ENCODE peak calls at places on chromosomes 6 and 20, in ten cellular contexts. T is HepG2, K is lower leg skin, U is heart left ventricle, V is breast epithelium, I is endothelial cell of umbilical vein, H is IMR-90, E is A549, R is adrenal gland, W is gastrocnemius medialis. C is an unnamed sample.

GRCh38 chr6:1242439-1242838 is 69.5 kb upstream of the FOXQ1 start:
- DNase-seq in T (no peak), K (no peak), U (no peak), V (no peak), I (no peak), H (peak), E (no peak), R (no peak), W (no peak), C (no peak)

GRCh38 chr6:14365393-14365792 is 247.8 kb downstream of the CD83 start:
- DNase-seq in T (no peak), K (no peak), U (no peak), V (no peak), I (no peak), H (peak), E (no peak), R (no peak), W (no peak), C (no peak)

GRCh38 chr6:34247481-34248197 is 1.2 kb downstream of the SMIM29 start:
- DNase-seq in T (no peak), K (no peak), U (no peak), V (no peak), I (no peak), H (no peak), E (no peak), R (no peak), W (no peak), C (no peak)

GRCh38 chr6:169864148-169865030 is 113.0 kb downstream of the ERMARD start:
- DNase-seq in T (no peak), K (peak), U (no peak), V (no peak), I (no peak), H (no peak), E (no peak), R (peak), W (no peak), C (no peak)

GRCh38 chr6:150016324-150017185 is 8.8 kb downstream of the RAET1L start:
- DNase-seq in T (peak), K (peak), U (peak), V (no peak), I (peak), H (peak), E (peak), R (peak), W (peak), C (peak)

GRCh38 chr6:46410330-46410953 is 80.8 kb downstream of the RCAN2 start:
- DNase-seq in T (peak), K (no peak), U (no peak), V (no peak), I (peak), H (peak), E (no peak), R (peak), W (no peak), C (peak)

GRCh38 chr20:854601-855000 is 21.1 kb downstream of the FAM110A start:
- DNase-seq in T (no peak), K (no peak), U (no peak), V (no peak), I (no peak), H (no peak), E (no peak), R (no peak), W (no peak), C (no peak)

GRCh38 chr20:62496525-62497218 is 20.9 kb upstream of the GATA5 start:
- DNase-seq in T (no peak), K (no peak), U (no peak), V (no peak), I (no peak), H (no peak), E (no peak), R (no peak), W (no peak), C (peak)

GRCh38 chr6:56938634-56939294 is 16.1 kb upstream of the BEND6 start:
- DNase-seq in T (peak), K (no peak), U (peak), V (no peak), I (peak), H (peak), E (peak), R (peak), W (no peak), C (no peak)

GRCh38 chr6:710601-711571 is 17.9 kb upstream of the EXOC2 start:
- DNase-seq in T (no peak), K (peak), U (peak), V (peak), I (peak), H (peak), E (peak), R (peak), W (no peak), C (peak)

GRCh38 chr6:12208190-12208589 is 82.0 kb upstream of the EDN1 start:
- DNase-seq in T (no peak), K (no peak), U (peak), V (no peak), I (peak), H (peak), E (no peak), R (peak), W (peak), C (peak)

GRCh38 chr20:53773792-53774371 is 180.2 kb upstream of the ZNF217 start:
- DNase-seq in T (peak), K (no peak), U (no peak), V (no peak), I (peak), H (peak), E (peak), R (no peak), W (no peak), C (no peak)

GRCh38 chr20:62800314-62801259 is 4.0 kb upstream of the OGFR start:
- DNase-seq in T (no peak), K (no peak), U (no peak), V (no peak), I (no peak), H (no peak), E (no peak), R (no peak), W (no peak), C (no peak)

GRCh38 chr6:101458341-101458740 is 64.8 kb downstream of the GRIK2 start:
- DNase-seq in T (no peak), K (no peak), U (no peak), V (no peak), I (no peak), H (peak), E (no peak), R (no peak), W (no peak), C (no peak)

GRCh38 chr20:58135441-58136170 is 92.8 kb downstream of the ANKRD60 start:
- DNase-seq in T (no peak), K (peak), U (no peak), V (peak), I (no peak), H (no peak), E (no peak), R (no peak), W (no peak), C (no peak)

GRCh38 chr6:108365488-108365887 is 70.6 kb downstream of the AFG1L start:
- DNase-seq in T (no peak), K (no peak), U (no peak), V (no peak), I (no peak), H (no peak), E (no peak), R (no peak), W (no peak), C (no peak)

GRCh38 chr6:97813881-97814280 is 530.9 kb upstream of the MMS22L start:
- DNase-seq in T (no peak), K (peak), U (no peak), V (no peak), I (no peak), H (no peak), E (no peak), R (no peak), W (no peak), C (no peak)

GRCh38 chr20:42161228-42161829 is 543.2 kb upstream of the CHD6 start:
- DNase-seq in T (no peak), K (no peak), U (no peak), V (no peak), I (no peak), H (no peak), E (no peak), R (no peak), W (no peak), C (peak)

GRCh38 chr20:57083072-57083471 is 183.4 kb downstream of the BMP7 start:
- DNase-seq in T (no peak), K (no peak), U (no peak), V (no peak), I (no peak), H (no peak), E (no peak), R (no peak), W (no peak), C (no peak)

GRCh38 chr6:53992522-53992921 is 118.7 kb upstream of the MLIP start:
- DNase-seq in T (no peak), K (no peak), U (no peak), V (no peak), I (no peak), H (no peak), E (no peak), R (no peak), W (no peak), C (no peak)

GRCh38 chr6:4805553-4806307 is 29.5 kb downstream of the CDYL start:
- DNase-seq in T (peak), K (no peak), U (peak), V (no peak), I (peak), H (peak), E (peak), R (peak), W (peak), C (peak)

GRCh38 chr6:104226798-104227444 is 632.8 kb downstream of the HACE1 start:
- DNase-seq in T (no peak), K (no peak), U (no peak), V (no peak), I (no peak), H (no peak), E (no peak), R (no peak), W (no peak), C (no peak)

GRCh38 chr6:141486942-141487341 is 645.8 kb upstream of the GJE1 start:
- DNase-seq in T (no peak), K (no peak), U (no peak), V (no peak), I (no peak), H (no peak), E (no peak), R (no peak), W (no peak), C (no peak)

GRCh38 chr6:141483561-141484061 is 649.1 kb upstream of the GJE1 start:
- DNase-seq in T (no peak), K (no peak), U (peak), V (no peak), I (peak), H (peak), E (peak), R (peak), W (no peak), C (no peak)

GRCh38 chr6:141482773-141483172 is 650.0 kb upstream of the GJE1 start:
- DNase-seq in T (no peak), K (no peak), U (no peak), V (no peak), I (no peak), H (peak), E (no peak), R (no peak), W (no peak), C (no peak)

GRCh38 chr6:141488466-141488865 is 644.3 kb upstream of the GJE1 start:
- DNase-seq in T (no peak), K (no peak), U (no peak), V (no peak), I (peak), H (peak), E (no peak), R (no peak), W (no peak), C (no peak)

DNA sequence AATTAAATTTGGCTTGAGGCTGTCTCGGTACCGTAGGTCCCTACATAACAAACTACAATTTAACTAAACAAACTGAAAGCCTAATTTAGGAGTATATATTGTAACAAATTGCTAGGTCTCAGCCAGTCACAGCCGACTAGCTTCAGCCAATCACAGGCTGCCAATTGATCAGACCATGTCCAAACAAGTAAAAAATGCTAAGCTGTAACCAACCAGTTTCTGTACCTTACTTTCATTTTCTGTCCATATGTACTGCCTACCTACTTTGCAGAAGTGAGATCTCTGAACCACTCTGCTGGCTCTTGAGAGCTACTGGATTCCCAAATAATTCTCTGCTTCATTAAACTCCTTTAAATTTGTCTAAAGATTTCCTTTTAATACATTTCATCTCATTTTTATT is 648.0 kb upstream of the GJE1 start:
- DNase-seq in T (peak), K (no peak), U (no peak), V (no peak), I (no peak), H (peak), E (no peak), R (no peak), W (no peak), C (no peak)
- TF ChIP-seq POLR2A in T (no peak), K (no peak), U (no peak), V (no peak), I (no peak), H (no peak), E (no peak), R (no peak), W (no peak), C (no peak)

DNA sequence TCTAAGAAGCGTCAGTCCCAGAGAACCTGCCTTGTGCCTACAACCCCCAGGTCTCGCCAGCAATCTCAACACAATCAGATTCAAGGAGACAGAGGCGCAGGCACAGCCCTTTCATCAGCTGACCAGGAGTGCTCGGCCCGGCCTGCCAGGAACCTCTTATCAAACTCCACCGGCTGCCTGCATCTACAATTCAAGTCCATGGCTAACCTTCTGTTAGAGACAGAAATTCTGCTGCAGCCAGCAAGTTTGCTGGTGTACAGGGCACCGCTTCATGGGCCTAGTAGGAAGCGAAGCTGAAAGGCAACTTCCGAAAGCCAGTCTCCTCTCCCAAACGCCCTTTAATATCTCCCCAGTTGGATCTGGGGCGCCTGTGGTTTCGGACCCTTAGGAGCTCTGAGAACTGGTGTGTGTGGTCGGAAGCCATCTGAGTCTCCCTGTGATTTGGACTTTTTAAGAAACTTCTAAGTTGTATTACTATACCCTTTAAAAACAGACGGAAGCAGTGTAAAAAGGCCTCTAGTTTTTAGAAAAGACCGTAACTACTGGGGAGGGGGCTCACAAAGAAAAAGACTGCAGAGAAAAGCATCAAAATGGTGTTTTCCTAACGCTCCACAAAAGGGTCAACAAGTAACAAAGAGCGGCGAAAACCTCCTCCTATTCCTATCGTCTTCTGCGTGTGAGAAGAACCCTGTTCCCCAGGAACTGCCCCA is 1.7 kb downstream of the EZR start:
- DNase-seq in T (peak), K (peak), U (peak), V (no peak), I (peak), H (peak), E (no peak), R (peak), W (peak), C (peak)
- TF ChIP-seq POLR2A in T (no peak), K (no peak), U (no peak), V (no peak), I (no peak), H (no peak), E (no peak), R (peak), W (no peak), C (peak)

GRCh38 chr6:62090442-62091229 is 195.4 kb downstream of the KHDRBS2 start:
- DNase-seq in T (no peak), K (no peak), U (no peak), V (no peak), I (no peak), H (no peak), E (no peak), R (no peak), W (no peak), C (no peak)
- TF ChIP-seq POLR2A in T (no peak), K (no peak), U (no peak), V (no peak), I (no peak), H (no peak), E (no peak), R (no peak), W (no peak), C (no peak)

DNA sequence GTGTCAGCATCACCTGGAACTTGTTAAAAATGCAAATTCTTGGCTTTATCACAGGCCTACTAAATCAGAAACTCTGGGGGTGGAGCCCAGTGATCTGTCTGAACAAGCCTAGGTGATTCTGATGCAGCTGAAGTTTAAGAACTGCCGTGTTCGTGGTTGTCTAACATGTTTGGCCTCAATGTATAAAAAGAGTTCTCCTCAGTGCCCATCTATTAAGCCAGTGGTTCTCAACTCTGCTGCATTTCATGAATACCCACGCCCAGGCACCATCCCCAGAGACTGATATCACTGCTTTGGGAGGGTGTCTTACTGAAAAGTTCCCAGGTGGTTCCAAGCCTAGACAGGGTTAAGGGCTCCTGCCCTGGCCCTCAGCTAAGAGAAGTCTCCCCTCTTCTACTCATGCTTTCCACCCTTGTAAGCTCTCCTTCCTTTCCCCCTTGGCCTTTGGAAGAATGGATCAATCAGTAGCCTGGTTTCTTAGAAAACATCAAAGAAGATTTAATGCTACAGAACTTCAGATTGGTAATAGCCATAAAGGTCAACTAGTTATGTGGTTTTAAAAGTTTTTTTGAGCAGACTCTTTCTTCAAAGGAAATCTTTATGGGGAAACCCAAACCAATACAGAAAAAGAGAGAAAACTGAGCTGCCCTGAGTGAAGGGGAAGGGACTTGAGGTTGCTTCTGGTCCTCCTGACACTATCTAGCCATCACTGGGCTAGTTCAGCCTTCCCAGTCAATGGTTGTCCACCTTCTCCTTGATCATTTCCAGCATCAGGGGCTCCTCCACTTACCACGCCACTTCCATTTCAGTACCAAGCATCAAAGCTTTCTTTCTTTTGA is 38.9 kb upstream of the TNFAIP3 start:
- DNase-seq in T (no peak), K (no peak), U (no peak), V (no peak), I (no peak), H (no peak), E (no peak), R (no peak), W (no peak), C (no peak)
- TF ChIP-seq POLR2A in T (no peak), K (no peak), U (no peak), V (no peak), I (no peak), H (no peak), E (no peak), R (no peak), W (no peak), C (no peak)

DNA sequence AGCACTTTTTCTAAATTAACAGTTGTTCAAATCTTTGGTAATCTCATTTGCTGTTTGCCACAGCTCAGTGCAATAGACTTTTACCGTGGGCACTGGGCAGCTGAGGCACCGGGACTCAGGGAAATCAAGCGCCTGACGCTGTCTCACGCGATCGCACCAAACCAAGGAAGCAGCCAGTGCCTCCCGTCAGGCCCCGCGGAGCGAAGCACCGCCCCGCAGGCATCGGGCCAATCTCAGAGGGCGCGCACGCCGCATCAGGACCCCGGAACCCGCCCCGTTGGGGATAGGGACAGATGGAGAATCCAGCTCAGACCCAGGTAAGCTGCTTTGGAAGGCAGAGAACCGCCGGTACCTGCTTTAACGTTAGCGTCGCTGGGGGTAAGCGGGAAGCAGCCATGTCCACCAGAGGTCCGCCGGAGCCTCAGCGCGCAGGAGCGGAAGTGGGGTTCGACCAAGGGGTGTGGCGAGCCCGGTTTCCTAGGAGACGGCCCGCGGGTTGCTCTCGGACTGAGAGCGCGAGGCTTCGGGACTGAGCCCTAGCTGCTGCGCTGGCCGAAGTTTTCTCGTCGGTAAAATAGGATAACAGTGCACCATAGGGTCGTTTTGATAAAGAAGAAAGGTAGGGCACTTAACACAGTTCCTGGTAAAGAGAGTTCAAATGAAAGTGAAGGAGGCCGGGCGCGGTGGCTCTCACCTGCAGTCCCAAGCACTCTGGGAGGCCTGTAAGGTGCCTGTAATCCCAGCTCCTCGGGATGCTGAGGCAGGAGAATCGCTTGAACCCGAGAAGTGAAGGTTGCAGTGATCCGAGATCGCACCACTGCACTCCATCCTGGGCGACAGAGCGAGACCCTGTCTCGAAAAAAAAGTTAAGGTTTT is at the start of gene LYRM2:
- DNase-seq in T (peak), K (peak), U (peak), V (peak), I (peak), H (peak), E (peak), R (peak), W (peak), C (peak)
- TF ChIP-seq POLR2A in T (peak), K (no peak), U (peak), V (peak), I (peak), H (peak), E (peak), R (peak), W (peak), C (peak)